ENCODE peak calls at places on chromosomes 2 and 18, in ten cellular contexts. W is ACHN; G is NCI-H1436; Q is kidney glomerular epithelial cell; F is fibroblast of lung; T is pons; J is kidney tubule cell; Z is dorsolateral prefrontal cortex; X is activated CD8-positive, alpha-beta T cell treated with anti-CD3 and anti-CD28 coated beads, Interleukin-2, amount 10 ng/mL, durations not matched to agents 7 days and 5 days; I is kidney. K is an unnamed sample.

GRCh38 chr2:231015462-231015861 is 19.5 kb downstream of the SPATA3 start:
- DNase-seq in G (no peak), Q (no peak), Z (no peak), J (no peak), T (peak), F (no peak), W (no peak), I (no peak), X (no peak), K (no peak)

GRCh38 chr2:80303006-80303741 is 1.4 kb downstream of the LRRTM1 start:
- DNase-seq in T (no peak), F (peak), G (no peak), J (peak), Q (no peak), I (peak), X (no peak), Z (peak), W (no peak), K (no peak)

GRCh38 chr2:85400023-85400422 is 10.1 kb downstream of the CAPG start:
- DNase-seq in Z (no peak), T (no peak), J (no peak), Q (no peak), F (no peak), X (no peak), I (no peak), G (no peak), W (no peak), K (no peak)

GRCh38 chr18:51149605-51150429 is 47.7 kb downstream of the MEX3C start:
- DNase-seq in Q (no peak), T (no peak), Z (no peak), G (no peak), I (no peak), X (no peak), J (peak), W (peak), F (peak), K (peak)

GRCh38 chr2:84830758-84831500 is 50.0 kb downstream of the TRABD2A start:
- DNase-seq in X (no peak), I (no peak), T (no peak), F (no peak), Z (no peak), W (no peak), G (no peak), Q (no peak), J (no peak), K (no peak)

GRCh38 chr2:69177063-69177771 is 164.2 kb downstream of the ANTXR1 start:
- DNase-seq in F (peak), W (no peak), J (no peak), Q (no peak), G (no peak), T (peak), X (no peak), I (peak), Z (no peak), K (no peak)

GRCh38 chr18:57027190-57027708 is 119.6 kb upstream of the BOD1L2 start:
- DNase-seq in X (no peak), G (no peak), Q (no peak), J (no peak), Z (no peak), I (no peak), W (no peak), T (no peak), F (no peak), K (no peak)

GRCh38 chr2:226213717-226214116 is 585.9 kb downstream of the IRS1 start:
- DNase-seq in X (no peak), T (no peak), Q (peak), F (peak), J (peak), I (no peak), Z (no peak), G (no peak), W (peak), K (peak)

GRCh38 chr2:39492095-39492590 is 55.1 kb upstream of the MAP4K3 start:
- DNase-seq in X (peak), T (peak), Q (peak), J (peak), W (peak), F (peak), G (no peak), Z (no peak), I (no peak), K (peak)

GRCh38 chr2:216731465-216731864 is 36.1 kb upstream of the IGFBP5 start:
- DNase-seq in Q (no peak), Z (no peak), I (no peak), G (no peak), J (no peak), T (no peak), X (no peak), F (no peak), W (no peak), K (no peak)

GRCh38 chr18:36297419-36298112 is at the start of gene FHOD3:
- DNase-seq in Q (peak), G (peak), T (no peak), I (peak), X (no peak), W (peak), J (peak), Z (no peak), F (peak), K (peak)

GRCh38 chr2:55420901-55421300 is 1.2 kb upstream of the CCDC88A start:
- DNase-seq in J (no peak), G (peak), X (no peak), I (no peak), Z (no peak), W (no peak), T (peak), F (no peak), Q (no peak), K (no peak)

GRCh38 chr18:54222922-54223567 is 1.4 kb downstream of the MBD2 start:
- DNase-seq in Q (peak), G (peak), F (no peak), X (peak), T (peak), Z (no peak), J (no peak), I (no peak), W (no peak), K (no peak)

GRCh38 chr18:57447154-57447621 is 12.0 kb downstream of the ONECUT2 start:
- DNase-seq in F (peak), Q (no peak), W (peak), J (peak), T (no peak), X (peak), Z (peak), I (no peak), G (no peak), K (no peak)

GRCh38 chr2:30681022-30681421 is 126.2 kb downstream of the CAPN13 start:
- DNase-seq in I (no peak), F (no peak), X (peak), G (no peak), T (no peak), Z (no peak), J (no peak), W (no peak), Q (no peak), K (no peak)

GRCh38 chr2:222445226-222445625 is 20.9 kb downstream of the SGPP2 start:
- DNase-seq in X (no peak), Z (no peak), I (no peak), W (no peak), G (no peak), J (peak), Q (no peak), T (no peak), F (no peak), K (no peak)

GRCh38 chr2:43458002-43458628 is 137.7 kb downstream of the THADA start:
- DNase-seq in Z (no peak), T (no peak), Q (no peak), G (no peak), J (peak), W (no peak), F (peak), X (no peak), I (no peak), K (peak)

GRCh38 chr2:62787381-62787780 is 81.9 kb downstream of the EHBP1 start:
- DNase-seq in I (no peak), W (peak), T (peak), G (peak), J (peak), X (no peak), Q (peak), F (peak), Z (no peak), K (peak)

GRCh38 chr2:70962885-70963878 is 15.2 kb upstream of the ANKRD53 start:
- DNase-seq in J (no peak), F (no peak), X (peak), I (no peak), T (no peak), W (no peak), G (no peak), Z (no peak), Q (no peak), K (no peak)

GRCh38 chr18:25275414-25276001 is 76.5 kb downstream of the ZNF521 start:
- DNase-seq in F (no peak), J (no peak), T (no peak), G (no peak), X (no peak), Q (no peak), Z (no peak), I (no peak), W (no peak), K (no peak)

GRCh38 chr2:213752575-213752974 is 468.3 kb downstream of the SPAG16 start:
- DNase-seq in G (no peak), F (no peak), Q (no peak), W (no peak), Z (no peak), X (no peak), J (no peak), I (no peak), T (no peak), K (no peak)

GRCh38 chr18:23689031-23689615 is at the start of gene LAMA3:
- DNase-seq in T (no peak), J (peak), Z (peak), G (no peak), W (peak), I (peak), X (peak), Q (peak), F (no peak), K (peak)

GRCh38 chr2:201858781-201859180 is 52.4 kb downstream of the CDK15 start:
- DNase-seq in F (peak), X (peak), G (peak), Q (peak), Z (peak), J (peak), T (no peak), W (no peak), I (peak), K (no peak)

GRCh38 chr2:59182249-59182648 is 941.1 kb upstream of the FANCL start:
- DNase-seq in T (peak), Q (no peak), Z (no peak), I (no peak), W (peak), F (no peak), G (peak), X (no peak), J (peak), K (peak)